ENCODE peak calls at places on chromosomes 12 and 14, in five cellular contexts. I is heart right ventricle; V is A549; D is CD4-positive, alpha-beta T cell; X is MM.1S. G is an unnamed sample.

GRCh38 chr12:112121780-112122565 is 3.4 kb upstream of the TRAFD1 start:
- DNase-seq in X (no peak), I (peak; percentile 66), V (peak; percentile 79), D (no peak), G (no peak)

GRCh38 chr12:130815028-130815741 is 23.9 kb downstream of the STX2 start:
- DNase-seq in D (no peak), V (no peak), X (no peak), I (no peak), G (peak; percentile 73)

GRCh38 chr14:100620437-100621100 is 33.4 kb upstream of the BEGAIN start:
- DNase-seq in V (no peak), I (no peak), D (no peak), X (no peak), G (no peak)

GRCh38 chr12:130083002-130083401 is 79.3 kb upstream of the FZD10 start:
- DNase-seq in V (no peak), D (no peak), X (no peak), I (no peak), G (no peak)

GRCh38 chr14:101088395-101088667 is 184.8 kb upstream of the RTL1 start:
- DNase-seq in X (no peak), D (no peak), I (no peak), V (no peak), G (no peak)

GRCh38 chr14:75832621-75833297 is 149.0 kb downstream of the TGFB3 start:
- DNase-seq in X (no peak), D (no peak), I (no peak), V (no peak), G (no peak)

GRCh38 chr12:95767703-95768102 is 22.9 kb downstream of the NTN4 start:
- DNase-seq in D (no peak), V (no peak), I (no peak), X (no peak), G (no peak)

GRCh38 chr12:47772738-47773061 is 338 bp upstream of the SLC48A1 start:
- DNase-seq in X (no peak), D (no peak), V (no peak), I (no peak), G (no peak)

GRCh38 chr14:44962573-44963528 is 861 bp downstream of the TOGARAM1 start:
- DNase-seq in D (no peak), I (peak; percentile 60), X (peak; percentile 15), V (peak; percentile 33), G (peak; percentile 51)

GRCh38 chr12:85278598-85279448 is 1.2 kb upstream of the ALX1 start:
- DNase-seq in I (peak; percentile 6), D (no peak), V (no peak), X (no peak), G (no peak)

GRCh38 chr12:26740991-26741390 is 92.0 kb downstream of the ITPR2 start:
- DNase-seq in I (no peak), V (no peak), X (no peak), D (no peak), G (no peak)

DNA sequence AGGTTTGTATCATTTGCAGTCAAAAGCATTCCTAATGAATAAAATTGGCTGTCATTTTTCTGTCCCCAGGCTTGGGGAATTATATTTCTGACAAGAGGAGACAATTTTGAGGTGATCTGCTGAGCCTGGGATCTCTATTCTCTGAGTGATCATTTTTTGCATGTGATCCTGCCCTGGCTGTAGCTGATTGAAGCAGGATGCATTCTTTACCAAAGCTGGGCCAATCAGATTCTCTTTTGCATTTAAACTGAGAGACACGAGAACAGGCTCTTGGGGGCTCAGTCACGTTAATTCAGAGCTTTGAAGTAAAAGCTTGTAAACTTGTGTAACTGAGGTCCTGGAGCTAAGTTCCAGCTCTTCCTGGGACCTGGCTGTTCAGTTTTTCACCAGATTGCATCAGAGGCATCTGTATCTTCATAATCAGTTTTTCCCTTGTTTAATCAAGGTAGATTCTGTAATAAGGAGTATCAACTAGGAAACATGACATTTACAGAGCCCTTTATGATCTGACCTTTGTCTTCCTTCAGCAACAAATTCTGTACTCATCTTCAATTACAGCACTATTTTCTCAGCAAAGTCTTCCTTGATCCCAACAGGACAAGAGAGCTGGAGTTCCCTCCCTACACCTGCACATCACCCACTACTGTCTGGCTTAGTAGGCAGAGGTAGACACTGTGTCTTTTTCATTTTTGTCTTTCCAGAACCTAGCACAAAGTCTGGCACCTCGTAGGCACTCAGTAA is 35.0 kb upstream of the MANSC4 start:
- DNase-seq in I (no peak), V (no peak), D (no peak), X (no peak), G (no peak)
- H3K27ac ChIP-seq in I (no peak overlapping the region), V (peak overlapping the region; percentile 52), D (no peak overlapping the region), X (no peak overlapping the region), G (no peak overlapping the region)

DNA sequence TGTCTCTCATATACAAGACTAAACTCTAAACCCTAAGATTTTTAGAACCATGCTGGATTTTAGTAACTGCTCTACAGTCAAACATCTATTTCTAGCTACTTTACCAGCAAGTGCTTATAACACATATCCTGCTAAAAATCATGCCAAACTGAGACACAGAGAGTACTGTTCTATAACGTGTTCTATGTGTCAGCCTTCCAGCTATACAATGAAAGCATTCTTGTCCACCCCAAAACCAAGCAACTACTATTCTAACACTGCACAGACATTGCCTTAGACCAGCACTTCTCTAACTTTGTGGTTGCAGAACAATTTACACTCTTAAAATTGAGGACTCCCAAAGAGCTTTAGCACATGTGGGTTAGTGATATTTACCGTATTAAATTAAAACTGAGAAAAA is 85.7 kb downstream of the SPPL3 start:
- DNase-seq in V (no peak), I (no peak), X (no peak), D (no peak), G (peak; percentile 71)
- H3K27ac ChIP-seq in V (no peak overlapping the region), I (no peak overlapping the region), X (no peak overlapping the region), D (no peak overlapping the region), G (peak overlapping the region; percentile 92)

GRCh38 chr12:45351921-45352670 is 136.2 kb downstream of the ANO6 start:
- DNase-seq in I (no peak), D (no peak), X (no peak), V (no peak), G (no peak)

GRCh38 chr12:45355750-45356149 is 139.9 kb downstream of the ANO6 start:
- DNase-seq in X (no peak), I (no peak), D (no peak), V (peak; percentile 55), G (no peak)

GRCh38 chr12:45354399-45354798 is 138.5 kb downstream of the ANO6 start:
- DNase-seq in V (peak; percentile 18), D (no peak), I (no peak), X (peak; percentile 70), G (no peak)

GRCh38 chr12:45356822-45357546 is 141.1 kb downstream of the ANO6 start:
- DNase-seq in I (no peak), D (no peak), X (no peak), V (no peak), G (no peak)

GRCh38 chr12:45353944-45354343 is 138.0 kb downstream of the ANO6 start:
- DNase-seq in I (no peak), D (no peak), V (no peak), X (no peak), G (no peak)
- H3K27ac ChIP-seq in I (no peak overlapping the region), D (no peak overlapping the region), V (peak overlapping the region; percentile 61), X (peak overlapping the region; percentile 43), G (no peak overlapping the region)

DNA sequence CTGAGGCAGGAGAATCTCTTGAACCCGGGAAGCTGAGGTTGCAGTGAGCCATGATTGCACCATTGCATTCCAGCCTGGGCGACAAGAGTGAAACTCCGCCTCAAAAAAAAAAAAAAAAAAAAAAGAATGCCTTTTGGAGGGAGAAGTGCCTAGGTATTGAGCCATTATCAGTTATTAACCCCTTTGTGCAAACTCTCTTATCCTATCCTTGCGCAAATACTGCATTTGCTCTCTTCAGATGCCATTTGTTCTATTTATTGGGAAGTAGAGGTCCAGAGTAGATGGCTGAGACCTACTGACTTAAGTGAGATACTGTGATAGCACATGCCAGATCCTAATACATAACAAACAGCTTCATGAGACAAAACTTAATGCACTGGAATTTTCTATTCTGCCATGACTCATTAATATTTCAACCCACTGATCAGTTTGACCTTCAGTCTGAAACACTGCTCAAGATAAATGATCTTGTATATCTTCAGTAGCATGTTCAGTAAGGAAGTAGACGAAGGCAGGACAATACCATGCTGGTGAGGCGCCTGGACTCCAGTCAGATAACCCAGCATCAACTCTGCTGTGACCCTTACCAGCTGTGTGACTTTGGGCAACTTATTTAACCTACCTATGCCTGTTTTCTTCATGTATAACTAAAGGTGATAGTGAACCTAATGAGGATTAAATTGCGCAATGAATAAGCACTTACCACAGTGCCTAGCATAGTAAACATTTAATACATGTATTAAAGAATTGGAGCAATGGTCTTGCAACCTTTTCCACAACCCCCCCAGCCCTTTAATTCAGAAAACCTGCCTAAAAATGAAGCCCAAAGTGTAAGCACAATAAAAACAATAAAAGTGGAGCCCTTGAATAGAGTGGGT is 5.7 kb upstream of the DNAAF2 start:
- DNase-seq in X (no peak), D (no peak), V (no peak), I (no peak), G (no peak)
- H3K27ac ChIP-seq in X (peak overlapping the region; percentile 38), D (no peak overlapping the region), V (no peak overlapping the region), I (no peak overlapping the region), G (no peak overlapping the region)

GRCh38 chr12:59737725-59738463 is 142.1 kb downstream of the SLC16A7 start:
- DNase-seq in D (no peak), V (no peak), I (no peak), X (peak; percentile 21), G (no peak)
- H3K27ac ChIP-seq in D (no peak overlapping the region), V (no peak overlapping the region), I (no peak overlapping the region), X (no peak overlapping the region), G (no peak overlapping the region)

GRCh38 chr14:103290056-103290455 is 44.0 kb upstream of the EIF5 start:
- DNase-seq in I (no peak), X (no peak), D (no peak), V (no peak), G (no peak)
- H3K27ac ChIP-seq in I (no peak overlapping the region), X (no peak overlapping the region), D (no peak overlapping the region), V (peak overlapping the region; percentile 59), G (no peak overlapping the region)

GRCh38 chr12:53096761-53097160 is 706 bp upstream of the IGFBP6 start:
- DNase-seq in D (no peak), X (no peak), I (no peak), V (no peak), G (no peak)
- H3K27ac ChIP-seq in D (no peak overlapping the region), X (no peak overlapping the region), I (peak overlapping the region; percentile 89), V (peak overlapping the region; percentile 95), G (no peak overlapping the region)

DNA sequence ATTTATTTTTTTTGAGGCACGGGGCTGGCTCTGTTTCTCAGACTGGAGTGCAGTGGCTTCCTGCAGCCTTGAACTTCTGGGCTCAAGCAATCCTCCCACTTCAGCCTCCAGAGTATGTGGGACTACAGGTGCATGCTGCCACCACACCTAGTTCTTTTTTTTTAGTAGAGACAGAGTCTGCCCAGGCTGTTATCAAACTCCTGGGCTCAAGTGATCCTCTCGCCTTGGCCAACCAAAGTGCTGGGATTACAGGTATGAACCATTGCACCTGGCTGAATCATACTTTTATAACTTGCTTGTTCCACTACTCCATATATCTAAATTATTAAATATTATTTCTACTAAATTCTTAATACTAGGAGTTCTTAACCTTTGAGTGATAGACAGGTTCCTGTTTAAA is 111.6 kb downstream of the BTG1 start:
- DNase-seq in X (no peak), V (no peak), D (no peak), I (no peak), G (no peak)
- H3K27ac ChIP-seq in X (peak overlapping the region; percentile 69), V (peak overlapping the region; percentile 76), D (peak overlapping the region; percentile 66), I (no peak overlapping the region), G (no peak overlapping the region)